ENCODE peak calls at places on chromosomes 3 and 15, in six cellular contexts. Z, V, L, G, K and O are unnamed samples.

GRCh38 chr3:113167929-113168771 is 43.2 kb upstream of the BOC start:
- DNase-seq in L (no peak), Z (no peak), G (no peak), K (no peak), V (no peak), O (no peak)

GRCh38 chr3:112629425-112629824 is 11.5 kb downstream of the CCDC80 start:
- DNase-seq in G (peak), K (peak), L (no peak), V (no peak), Z (peak), O (peak)

GRCh38 chr3:196726788-196727675 is 12.6 kb upstream of the PAK2 start:
- DNase-seq in K (no peak), V (no peak), Z (peak), L (no peak), G (no peak), O (no peak)

GRCh38 chr3:195245531-195245951 is 25.4 kb downstream of the XXYLT1 start:
- DNase-seq in G (no peak), L (no peak), K (no peak), Z (no peak), V (no peak), O (no peak)

GRCh38 chr3:63199606-63200005 is 78.5 kb upstream of the SYNPR start:
- DNase-seq in Z (no peak), V (no peak), L (no peak), K (no peak), G (no peak), O (no peak)

GRCh38 chr3:169455472-169455871 is 208.0 kb downstream of the MECOM start:
- DNase-seq in L (no peak), G (no peak), K (no peak), V (no peak), Z (no peak), O (no peak)

GRCh38 chr3:69250014-69250413 is 127.6 kb upstream of the LMOD3 start:
- DNase-seq in L (peak), Z (no peak), K (peak), G (peak), V (peak), O (no peak)

GRCh38 chr15:41777421-41777973 is 3.2 kb downstream of the MAPKBP1 start:
- DNase-seq in Z (no peak), G (no peak), L (no peak), K (no peak), V (no peak), O (no peak)